ENCODE peak calls at places on chromosomes 2 and 18, in five cellular contexts. D is H7, T is hypothalamus, N is GM04504, B is right atrium auricular region. P is an unnamed sample.

GRCh38 chr2:71683070-71683469 is 229.7 kb downstream of the DYSF start:
- DNase-seq in D (no peak), T (no peak), N (no peak), B (no peak), P (no peak)

GRCh38 chr2:36359006-36359580 is 3.5 kb downstream of the CRIM1 start:
- DNase-seq in D (no peak), T (no peak), N (no peak), B (no peak), P (no peak)

GRCh38 chr18:45343365-45343764 is 271.9 kb upstream of the SLC14A2 start:
- DNase-seq in D (no peak), T (no peak), N (no peak), B (no peak), P (no peak)

GRCh38 chr2:189411860-189412259 is 29.4 kb upstream of the WDR75 start:
- DNase-seq in D (no peak), T (no peak), N (peak), B (no peak), P (peak)

GRCh38 chr2:190318931-190319556 is 582 bp downstream of the HIBCH start:
- DNase-seq in D (no peak), T (no peak), N (no peak), B (no peak), P (no peak)

GRCh38 chr2:97740590-97741182 is 27.3 kb downstream of the ZAP70 start:
- DNase-seq in D (peak), T (no peak), N (no peak), B (no peak), P (no peak)

GRCh38 chr2:127093648-127094210 is 13.2 kb downstream of the BIN1 start:
- DNase-seq in D (no peak), T (no peak), N (no peak), B (no peak), P (no peak)

GRCh38 chr2:168346725-168347477 is 99.5 kb upstream of the STK39 start:
- DNase-seq in D (peak), T (peak), N (peak), B (peak), P (peak)

GRCh38 chr2:227308784-227309183 is 16.3 kb upstream of the MFF start:
- DNase-seq in D (no peak), T (no peak), N (no peak), B (no peak), P (peak)

GRCh38 chr2:74107071-74107470 is 40.6 kb downstream of the BOLA3 start:
- DNase-seq in D (peak), T (no peak), N (no peak), B (no peak), P (no peak)

GRCh38 chr2:46351388-46352141 is 54.4 kb downstream of the EPAS1 start:
- DNase-seq in D (peak), T (no peak), N (no peak), B (no peak), P (no peak)

GRCh38 chr2:18085593-18085992 is 207.1 kb downstream of the KCNS3 start:
- DNase-seq in D (no peak), T (no peak), N (no peak), B (no peak), P (no peak)

GRCh38 chr2:70977605-70978205 is 725 bp upstream of the ANKRD53 start:
- DNase-seq in D (peak), T (no peak), N (peak), B (peak), P (peak)

GRCh38 chr2:240435955-240436625 is 627 bp downstream of the GPC1 start:
- DNase-seq in D (peak), T (no peak), N (no peak), B (no peak), P (peak)

GRCh38 chr2:173010233-173010632 is 65.4 kb upstream of the MAP3K20 start:
- DNase-seq in D (no peak), T (no peak), N (no peak), B (no peak), P (no peak)

GRCh38 chr18:10038268-10038667 is 124.5 kb downstream of the VAPA start:
- DNase-seq in D (no peak), T (no peak), N (no peak), B (no peak), P (no peak)

GRCh38 chr2:95271381-95271971 is 2.8 kb upstream of the PROM2 start:
- DNase-seq in D (no peak), T (no peak), N (no peak), B (peak), P (no peak)

GRCh38 chr2:15561574-15562344 is 625 bp upstream of the NBAS start:
- DNase-seq in D (peak), T (peak), N (no peak), B (no peak), P (peak)

GRCh38 chr2:40401896-40402295 is 50.0 kb downstream of the SLC8A1 start:
- DNase-seq in D (no peak), T (no peak), N (no peak), B (no peak), P (peak)

GRCh38 chr18:44238449-44238848 is 442.2 kb upstream of the SETBP1 start:
- DNase-seq in D (no peak), T (no peak), N (no peak), B (no peak), P (peak)

GRCh38 chr2:173193925-173194324 is 118.3 kb downstream of the MAP3K20 start:
- DNase-seq in D (no peak), T (no peak), N (no peak), B (no peak), P (peak)

GRCh38 chr18:59927246-59927825 is 27.5 kb downstream of the PMAIP1 start:
- DNase-seq in D (no peak), T (no peak), N (no peak), B (no peak), P (peak)

GRCh38 chr2:84939426-84940087 is 31.4 kb upstream of the KCMF1 start:
- DNase-seq in D (no peak), T (no peak), N (no peak), B (no peak), P (no peak)

GRCh38 chr2:156505696-156506095 is 69.5 kb downstream of the GPD2 start:
- DNase-seq in D (no peak), T (no peak), N (no peak), B (no peak), P (peak)

GRCh38 chr18:35097763-35098162 is 56.5 kb downstream of the MAPRE2 start:
- DNase-seq in D (no peak), T (no peak), N (no peak), B (no peak), P (no peak)

GRCh38 chr2:60706021-60706420 is 50.0 kb upstream of the PAPOLG start:
- DNase-seq in D (no peak), T (no peak), N (no peak), B (no peak), P (peak)

GRCh38 chr18:44098551-44099098 is 582.1 kb upstream of the SETBP1 start:
- DNase-seq in D (peak), T (no peak), N (peak), B (no peak), P (peak)

GRCh38 chr2:133854603-133855200 is 286.4 kb upstream of the NCKAP5 start:
- DNase-seq in D (no peak), T (no peak), N (no peak), B (no peak), P (no peak)

GRCh38 chr2:18267501-18267900 is 293.0 kb downstream of the RDH14 start:
- DNase-seq in D (no peak), T (no peak), N (no peak), B (no peak), P (no peak)

GRCh38 chr2:116153729-116154128 is 1660.8 kb upstream of the DDX18 start:
- DNase-seq in D (no peak), T (no peak), N (no peak), B (no peak), P (no peak)

GRCh38 chr2:27309651-27310050 is 1.4 kb upstream of the UCN start:
- DNase-seq in D (no peak), T (no peak), N (no peak), B (no peak), P (no peak)

GRCh38 chr2:167192833-167193232 is 304.6 kb downstream of the XIRP2 start:
- DNase-seq in D (no peak), T (no peak), N (no peak), B (no peak), P (peak)

GRCh38 chr2:119702918-119703401 is 24.0 kb downstream of the TMEM177 start:
- DNase-seq in D (peak), T (peak), N (peak), B (peak), P (peak)

GRCh38 chr2:151886235-151886634 is 58.0 kb upstream of the ARL5A start:
- DNase-seq in D (no peak), T (no peak), N (no peak), B (no peak), P (no peak)

GRCh38 chr2:154452906-154453493 is 245.5 kb upstream of the KCNJ3 start:
- DNase-seq in D (no peak), T (no peak), N (no peak), B (no peak), P (no peak)

GRCh38 chr2:77954931-77955330 is 432.8 kb upstream of the LRRTM4 start:
- DNase-seq in D (no peak), T (no peak), N (no peak), B (no peak), P (no peak)

GRCh38 chr2:186515376-186515775 is 29.3 kb downstream of the ZC3H15 start:
- DNase-seq in D (no peak), T (no peak), N (no peak), B (no peak), P (peak)

P was measured in astrocyte.